ENCODE peak calls at places on chromosomes 6 and 20, in four cellular contexts. One of them, this sample, is unnamed.
A peak's percentile ranks its signal among the peaks of the same experiment; 100 is the strongest.

GRCh38 chr6:139433647-139434419 is 59.4 kb upstream of the CITED2 start:
- DNase-seq in brain microvascular endothelial cell: no peak
- DNase-seq in endothelial cell: no peak
- DNase-seq in AG08396: no peak
- DNase-seq in this sample: no peak

GRCh38 chr6:169622618-169623017 is 79.2 kb downstream of the WDR27 start:
- DNase-seq in AG08396: no peak
- DNase-seq in brain microvascular endothelial cell: no peak
- DNase-seq in endothelial cell: no peak
- DNase-seq in this sample: no peak

GRCh38 chr6:147651249-147652063 is 143.0 kb downstream of the SAMD5 start:
- DNase-seq in AG08396: no peak
- DNase-seq in endothelial cell: no peak
- DNase-seq in brain microvascular endothelial cell: peak; percentile 56
- DNase-seq in this sample: no peak

GRCh38 chr6:37698264-37699137 is 818 bp upstream of the MDGA1 start:
- DNase-seq in brain microvascular endothelial cell: no peak
- DNase-seq in AG08396: peak; percentile 71
- DNase-seq in endothelial cell: peak; percentile 54
- DNase-seq in this sample: peak; percentile 55

GRCh38 chr6:25984265-25984664 is 21.7 kb downstream of the TRIM38 start:
- DNase-seq in brain microvascular endothelial cell: no peak
- DNase-seq in endothelial cell: no peak
- DNase-seq in AG08396: no peak
- DNase-seq in this sample: no peak

GRCh38 chr6:111061493-111061892 is 25.8 kb upstream of the SLC16A10 start:
- DNase-seq in brain microvascular endothelial cell: peak; percentile 20
- DNase-seq in AG08396: no peak
- DNase-seq in endothelial cell: no peak
- DNase-seq in this sample: no peak

GRCh38 chr20:25077610-25078169 is 4.3 kb downstream of the VSX1 start:
- DNase-seq in brain microvascular endothelial cell: no peak
- DNase-seq in AG08396: peak; percentile 29
- DNase-seq in endothelial cell: peak; percentile 40
- DNase-seq in this sample: peak; percentile 22

GRCh38 chr6:39333626-39334025 is 11.1 kb upstream of the KCNK16 start:
- DNase-seq in brain microvascular endothelial cell: no peak
- DNase-seq in endothelial cell: no peak
- DNase-seq in AG08396: no peak
- DNase-seq in this sample: no peak

GRCh38 chr6:90691823-90692222 is 105.0 kb upstream of the MAP3K7 start:
- DNase-seq in brain microvascular endothelial cell: no peak
- DNase-seq in endothelial cell: peak; percentile 11
- DNase-seq in AG08396: no peak
- DNase-seq in this sample: no peak

GRCh38 chr20:57960803-57961575 is 251.2 kb upstream of the PMEPA1 start:
- DNase-seq in brain microvascular endothelial cell: no peak
- DNase-seq in endothelial cell: no peak
- DNase-seq in AG08396: no peak
- DNase-seq in this sample: no peak

GRCh38 chr6:137846772-137847313 is 20.2 kb upstream of the TNFAIP3 start:
- DNase-seq in AG08396: no peak
- DNase-seq in endothelial cell: no peak
- DNase-seq in brain microvascular endothelial cell: no peak
- DNase-seq in this sample: no peak

GRCh38 chr6:109526905-109527628 is 44.0 kb upstream of the ZBTB24 start:
- DNase-seq in endothelial cell: peak; percentile 66
- DNase-seq in brain microvascular endothelial cell: peak; percentile 74
- DNase-seq in AG08396: peak; percentile 43
- DNase-seq in this sample: peak; percentile 61

GRCh38 chr6:31836676-31837611 is 9.4 kb downstream of the HSPA1B start:
- DNase-seq in AG08396: peak; percentile 53
- DNase-seq in endothelial cell: no peak
- DNase-seq in brain microvascular endothelial cell: no peak
- DNase-seq in this sample: no peak

GRCh38 chr6:44278774-44279697 is 8.8 kb downstream of the TMEM151B start:
- DNase-seq in brain microvascular endothelial cell: no peak
- DNase-seq in endothelial cell: no peak
- DNase-seq in AG08396: no peak
- DNase-seq in this sample: no peak

GRCh38 chr6:30481213-30481964 is 7.9 kb upstream of the HLA-E start:
- DNase-seq in AG08396: no peak
- DNase-seq in endothelial cell: no peak
- DNase-seq in brain microvascular endothelial cell: no peak
- DNase-seq in this sample: no peak

GRCh38 chr20:14432597-14432996 is 95.2 kb upstream of the FLRT3 start:
- DNase-seq in endothelial cell: no peak
- DNase-seq in AG08396: no peak
- DNase-seq in brain microvascular endothelial cell: no peak
- DNase-seq in this sample: no peak

GRCh38 chr6:137547186-137547585 is 53.0 kb upstream of the OLIG3 start:
- DNase-seq in endothelial cell: no peak
- DNase-seq in AG08396: no peak
- DNase-seq in brain microvascular endothelial cell: no peak
- DNase-seq in this sample: no peak

GRCh38 chr20:34396408-34396807 is 33.3 kb downstream of the ITCH start:
- DNase-seq in brain microvascular endothelial cell: no peak
- DNase-seq in AG08396: no peak
- DNase-seq in endothelial cell: no peak
- DNase-seq in this sample: no peak

GRCh38 chr6:100105138-100105537 is 111.1 kb upstream of the MCHR2 start:
- DNase-seq in AG08396: no peak
- DNase-seq in endothelial cell: no peak
- DNase-seq in brain microvascular endothelial cell: no peak
- DNase-seq in this sample: no peak

GRCh38 chr6:158737082-158737709 is 82.0 kb downstream of the EZR start:
- DNase-seq in endothelial cell: no peak
- DNase-seq in brain microvascular endothelial cell: no peak
- DNase-seq in AG08396: no peak
- DNase-seq in this sample: no peak

GRCh38 chr20:50376179-50376887 is 133.8 kb upstream of the PTPN1 start:
- DNase-seq in brain microvascular endothelial cell: no peak
- DNase-seq in endothelial cell: no peak
- DNase-seq in AG08396: no peak
- DNase-seq in this sample: no peak

GRCh38 chr20:37042986-37043972 is 52.5 kb downstream of the RBL1 start:
- DNase-seq in endothelial cell: no peak
- DNase-seq in AG08396: no peak
- DNase-seq in brain microvascular endothelial cell: no peak
- DNase-seq in this sample: no peak